ENCODE peak calls at places on chromosomes 4 and X, in seven cellular contexts. T is retinal pigment epithelial cell, H is BJ, D is cardiac fibroblast, F is fibroblast of pulmonary artery, N is astrocyte, B is fibroblast of lung. A is an unnamed sample.

GRCh38 chr4:152727784-152728183 is 48.0 kb upstream of the TMEM154 start:
- DNase-seq in T (no peak), H (no peak), B (no peak), F (no peak), N (no peak), D (no peak), A (no peak)

GRCh38 chr4:114015444-114015899 is 36.0 kb upstream of the ARSJ start:
- DNase-seq in H (peak; percentile 96), T (peak; percentile 8), D (peak; percentile 100), B (peak; percentile 100), N (peak; percentile 100), F (peak; percentile 100), A (peak; percentile 94)

GRCh38 chr4:128228021-128228571 is 59.5 kb downstream of the PGRMC2 start:
- DNase-seq in T (no peak), F (no peak), D (no peak), B (peak; percentile 62), N (peak; percentile 42), H (no peak), A (no peak)

GRCh38 chrX:109352121-109352556 is 129.7 kb downstream of the GUCY2F start:
- DNase-seq in B (no peak), F (peak; percentile 64), H (no peak), N (no peak), T (no peak), D (peak; percentile 67), A (no peak)

GRCh38 chr4:25861422-25861926 is 1.3 kb downstream of the SEL1L3 start:
- DNase-seq in B (no peak), N (peak; percentile 22), D (peak; percentile 79), H (no peak), F (peak; percentile 77), T (no peak), A (no peak)

GRCh38 chr4:37441231-37442061 is 196.9 kb downstream of the NWD2 start:
- DNase-seq in T (no peak), N (no peak), B (peak; percentile 6), D (no peak), F (no peak), H (no peak), A (peak; percentile 80)

GRCh38 chr4:52157641-52158316 is 106.7 kb downstream of the SPATA18 start:
- DNase-seq in H (no peak), T (no peak), N (no peak), B (no peak), F (peak; percentile 6), D (peak; percentile 40), A (no peak)

GRCh38 chr4:173176010-173176409 is 7.4 kb downstream of the GALNT7 start:
- DNase-seq in T (no peak), H (no peak), F (no peak), B (no peak), N (no peak), D (no peak), A (no peak)

GRCh38 chr4:24912252-24913098 is at the start of gene CCDC149:
- DNase-seq in H (no peak), B (peak; percentile 74), N (peak; percentile 55), F (peak; percentile 56), D (peak; percentile 53), T (peak; percentile 67), A (no peak)

GRCh38 chr4:17033256-17034245 is 135.1 kb upstream of the LDB2 start:
- DNase-seq in H (no peak), N (peak; percentile 74), F (peak; percentile 11), D (no peak), T (no peak), B (peak; percentile 76), A (no peak)

GRCh38 chrX:1395646-1396216 is 3.8 kb upstream of the SLC25A6 start:
- DNase-seq in B (no peak), F (no peak), D (no peak), H (no peak), T (no peak), N (no peak), A (no peak)

GRCh38 chr4:3688018-3688998 is 77.9 kb upstream of the ADRA2C start:
- DNase-seq in B (peak; percentile 6), F (no peak), D (no peak), H (no peak), T (no peak), N (no peak), A (no peak)

GRCh38 chr4:47642985-47643745 is 158.1 kb downstream of the ATP10D start:
- DNase-seq in B (peak; percentile 92), F (peak; percentile 42), H (no peak), T (peak; percentile 24), D (peak; percentile 42), N (peak; percentile 92), A (peak; percentile 16)

GRCh38 chrX:18194688-18195087 is 26.0 kb downstream of the BEND2 start:
- DNase-seq in H (no peak), D (no peak), N (no peak), F (no peak), T (no peak), B (no peak), A (no peak)

GRCh38 chr4:185773419-185773818 is 38.6 kb downstream of the SORBS2 start:
- DNase-seq in B (no peak), N (no peak), H (no peak), T (peak; percentile 90), F (no peak), D (no peak), A (no peak)

GRCh38 chrX:133640161-133641015 is 225.1 kb upstream of the GPC4 start:
- DNase-seq in H (no peak), N (peak; percentile 50), F (no peak), D (no peak), T (no peak), B (peak; percentile 47), A (no peak)

GRCh38 chr4:124322234-124322831 is 390.2 kb downstream of the ANKRD50 start:
- DNase-seq in N (peak; percentile 13), D (peak; percentile 73), B (peak; percentile 35), H (no peak), F (peak; percentile 78), T (no peak), A (no peak)

GRCh38 chr4:175691791-175692190 is 120.3 kb downstream of the GPM6A start:
- DNase-seq in N (no peak), F (no peak), B (no peak), H (no peak), T (no peak), D (no peak), A (no peak)

GRCh38 chr4:2177443-2178093 is 64.4 kb downstream of the HAUS3 start:
- DNase-seq in F (peak; percentile 10), T (no peak), D (peak; percentile 5), H (no peak), B (no peak), N (no peak), A (no peak)

GRCh38 chrX:107773206-107773605 is 2.4 kb downstream of the TSC22D3 start:
- DNase-seq in N (no peak), D (no peak), B (no peak), H (no peak), F (no peak), T (no peak), A (no peak)

DNA sequence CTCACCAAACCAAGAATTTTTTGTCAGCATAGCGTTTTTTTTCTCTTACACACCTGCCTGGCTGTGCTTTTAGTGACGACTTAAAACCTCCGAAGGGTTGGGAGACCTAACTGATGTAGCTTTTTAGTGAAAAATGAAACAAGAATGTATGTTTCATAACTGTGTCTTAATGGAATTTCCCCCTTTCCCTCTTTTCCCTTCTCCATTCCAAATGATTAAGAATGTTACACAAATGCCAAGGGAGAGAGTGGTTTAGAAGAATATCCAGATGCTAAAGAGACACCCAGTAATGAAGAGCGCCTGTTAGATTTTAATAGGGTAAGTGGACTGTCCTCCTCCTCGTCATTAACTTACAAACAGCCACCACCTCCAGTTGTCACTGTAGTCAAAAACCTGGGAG is 33.2 kb upstream of the TBC1D14 start:
- DNase-seq in F (peak; percentile 32), H (peak; percentile 16), N (peak; percentile 47), D (no peak), B (peak; percentile 57), T (no peak), A (no peak)
- H3K4me3 ChIP-seq in F (no peak overlapping the region), H (no peak overlapping the region), N (no peak overlapping the region), D (no peak overlapping the region), B (no peak overlapping the region), T (no peak overlapping the region), A (no peak overlapping the region)

GRCh38 chr4:155025762-155026457 is 182.5 kb upstream of the NPY2R start:
- DNase-seq in D (peak; percentile 81), H (no peak), T (peak; percentile 39), F (peak; percentile 66), N (peak; percentile 7), B (peak; percentile 13), A (no peak)
- TF ChIP-seq CTCF in D (peak; percentile 72), H (peak; percentile 25), T (peak; percentile 73), F (peak; percentile 62), N (peak; percentile 42), B (peak; percentile 54), A (peak; percentile 76)

DNA sequence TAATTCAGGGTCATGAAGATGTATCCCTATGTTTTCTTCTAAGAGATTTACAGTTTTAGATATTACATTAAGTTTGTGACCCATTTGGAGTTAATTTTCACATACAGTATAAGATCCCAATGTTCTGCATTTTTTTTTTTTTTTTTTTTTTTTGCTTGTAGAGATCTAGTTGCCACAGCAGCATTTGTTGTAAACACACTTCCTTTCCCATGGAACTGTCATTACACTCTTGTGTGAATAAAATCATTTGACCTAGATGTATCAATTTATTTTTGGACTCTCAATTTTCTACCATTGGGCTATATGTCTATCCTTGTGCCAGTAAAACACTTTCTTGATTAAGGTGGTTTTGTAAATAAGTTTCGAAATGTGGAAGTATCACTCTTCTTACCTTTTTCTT is 1107.2 kb downstream of the TECRL start:
- DNase-seq in N (no peak), B (no peak), F (no peak), D (no peak), T (no peak), H (no peak), A (no peak)
- H3K4me3 ChIP-seq in N (no peak overlapping the region), B (no peak overlapping the region), F (no peak overlapping the region), D (no peak overlapping the region), T (no peak overlapping the region), H (no peak overlapping the region), A (no peak overlapping the region)

DNA sequence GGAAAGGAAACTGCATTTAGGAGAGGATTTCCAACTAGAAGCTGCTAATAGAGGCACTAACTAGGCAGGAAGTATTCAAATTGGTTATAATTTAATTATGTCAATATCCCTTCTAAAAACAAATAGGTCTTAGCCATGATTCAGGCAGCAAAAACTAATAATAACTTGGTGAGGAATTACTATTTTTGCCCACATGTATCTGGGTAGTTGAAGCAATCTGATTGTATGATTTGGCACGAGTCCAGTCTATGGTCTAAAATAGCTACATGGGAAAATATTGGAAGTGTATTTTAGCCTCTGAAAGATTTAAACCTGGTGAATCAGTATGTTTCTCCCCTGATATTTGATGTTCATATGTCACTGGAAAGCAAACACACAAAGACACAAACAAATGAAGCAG is 62.2 kb downstream of the MFAP3L start:
- DNase-seq in F (peak; percentile 5), N (peak; percentile 15), H (no peak), B (peak; percentile 32), T (peak; percentile 77), D (peak; percentile 75), A (no peak)
- TF ChIP-seq CTCF in F (no peak), N (no peak), H (no peak), B (no peak), T (no peak), D (no peak), A (no peak)